ENCODE peak calls at places on chromosomes 11 and 22, in six cellular contexts. One of them, this sample, is unnamed.

GRCh38 chr11:68942751-68943271 is 38.0 kb downstream of the MRGPRD start:
- DNase-seq in H1: no peak
- DNase-seq in HepG2: no peak
- DNase-seq in K562: no peak
- DNase-seq in HCT116: no peak
- DNase-seq in SK-N-SH: no peak
- DNase-seq in this sample: no peak

GRCh38 chr11:46330887-46331652 is 16.2 kb upstream of the DGKZ start:
- DNase-seq in H1: no peak
- DNase-seq in HepG2: no peak
- DNase-seq in K562: no peak
- DNase-seq in HCT116: no peak
- DNase-seq in SK-N-SH: no peak
- DNase-seq in this sample: no peak

GRCh38 chr11:115980336-115980735 is 476.1 kb upstream of the CADM1 start:
- DNase-seq in H1: no peak
- DNase-seq in HepG2: no peak
- DNase-seq in K562: no peak
- DNase-seq in HCT116: no peak
- DNase-seq in SK-N-SH: no peak
- DNase-seq in this sample: no peak

GRCh38 chr11:59259047-59259446 is 46.3 kb upstream of the MPEG1 start:
- DNase-seq in H1: no peak
- DNase-seq in HepG2: no peak
- DNase-seq in K562: no peak
- DNase-seq in HCT116: no peak
- DNase-seq in SK-N-SH: no peak
- DNase-seq in this sample: no peak

GRCh38 chr11:64444838-64445441 is 86.0 kb downstream of the RPS6KA4 start:
- DNase-seq in H1: no peak
- DNase-seq in HepG2: no peak
- DNase-seq in K562: peak
- DNase-seq in HCT116: peak
- DNase-seq in SK-N-SH: peak
- DNase-seq in this sample: no peak

GRCh38 chr22:49925525-49926128 is 7.2 kb downstream of the CRELD2 start:
- DNase-seq in H1: no peak
- DNase-seq in HepG2: no peak
- DNase-seq in K562: no peak
- DNase-seq in HCT116: no peak
- DNase-seq in SK-N-SH: no peak
- DNase-seq in this sample: no peak

GRCh38 chr22:23117275-23117674 is 24.5 kb downstream of the RSPH14 start:
- DNase-seq in H1: no peak
- DNase-seq in HepG2: no peak
- DNase-seq in K562: no peak
- DNase-seq in HCT116: no peak
- DNase-seq in SK-N-SH: no peak
- DNase-seq in this sample: no peak

GRCh38 chr22:19646383-19646782 is 67.9 kb upstream of the SEPTIN5 start:
- DNase-seq in H1: no peak
- DNase-seq in HepG2: no peak
- DNase-seq in K562: no peak
- DNase-seq in HCT116: no peak
- DNase-seq in SK-N-SH: no peak
- DNase-seq in this sample: no peak

GRCh38 chr11:41377709-41378394 is 81.6 kb downstream of the LRRC4C start:
- DNase-seq in H1: no peak
- DNase-seq in HepG2: no peak
- DNase-seq in K562: no peak
- DNase-seq in HCT116: no peak
- DNase-seq in SK-N-SH: no peak
- DNase-seq in this sample: no peak

GRCh38 chr22:39292561-39293074 is 26.8 kb downstream of the RPL3 start:
- DNase-seq in H1: no peak
- DNase-seq in HepG2: peak
- DNase-seq in K562: peak
- DNase-seq in HCT116: peak
- DNase-seq in SK-N-SH: no peak
- DNase-seq in this sample: no peak

DNA sequence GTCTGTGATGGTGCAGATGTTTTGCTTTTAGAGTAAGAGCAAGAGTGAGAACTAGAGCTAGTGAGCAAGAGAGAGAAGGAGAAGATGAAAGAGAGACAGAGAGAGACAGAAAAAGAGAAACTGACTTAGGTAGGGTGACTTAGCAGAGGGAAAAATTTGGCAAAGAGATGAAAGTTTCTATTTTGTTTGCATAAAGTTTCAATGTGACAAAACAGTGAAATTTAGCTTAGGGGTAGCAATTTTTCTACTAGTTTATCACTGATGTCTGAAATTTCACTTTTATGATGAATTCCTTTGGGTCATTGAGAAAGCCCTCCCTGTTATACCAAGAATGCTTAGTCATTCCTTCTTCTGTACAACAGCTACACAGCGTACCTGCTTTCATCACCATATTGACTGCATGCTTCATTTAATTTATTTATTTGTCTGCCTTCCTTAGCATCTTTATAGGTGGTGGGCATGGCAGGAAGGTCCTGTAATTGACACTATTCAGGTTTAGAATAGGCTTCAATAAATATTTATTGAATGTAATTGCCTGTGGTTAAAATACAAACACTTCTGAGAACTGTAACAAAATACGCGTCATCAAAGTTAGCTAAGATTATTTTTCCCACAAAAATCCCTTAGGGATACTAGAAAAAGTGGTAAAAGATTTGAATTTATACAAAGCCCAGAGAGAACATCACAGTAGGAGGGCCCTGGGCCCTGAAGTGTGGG is 19.9 kb upstream of the CTSC start:
- DNase-seq in H1: no peak
- DNase-seq in HepG2: no peak
- DNase-seq in K562: peak
- DNase-seq in HCT116: no peak
- DNase-seq in SK-N-SH: no peak
- DNase-seq in this sample: no peak
- TF ChIP-seq YY1 in H1: no peak
- TF ChIP-seq YY1 in HepG2: no peak
- TF ChIP-seq YY1 in K562: no peak
- TF ChIP-seq YY1 in HCT116: no peak
- TF ChIP-seq YY1 in SK-N-SH: no peak
- TF ChIP-seq YY1 in this sample: no peak

GRCh38 chr22:48318173-48318572 is 1509.5 kb downstream of the BRD1 start:
- DNase-seq in H1: no peak
- DNase-seq in HepG2: no peak
- DNase-seq in K562: no peak
- DNase-seq in HCT116: no peak
- DNase-seq in SK-N-SH: no peak
- DNase-seq in this sample: no peak

GRCh38 chr22:48320671-48321515 is 1506.8 kb downstream of the BRD1 start:
- DNase-seq in H1: no peak
- DNase-seq in HepG2: no peak
- DNase-seq in K562: no peak
- DNase-seq in HCT116: no peak
- DNase-seq in SK-N-SH: no peak
- DNase-seq in this sample: no peak

GRCh38 chr22:48318575-48319320 is 1508.9 kb downstream of the BRD1 start:
- DNase-seq in H1: no peak
- DNase-seq in HepG2: no peak
- DNase-seq in K562: no peak
- DNase-seq in HCT116: no peak
- DNase-seq in SK-N-SH: no peak
- DNase-seq in this sample: no peak

GRCh38 chr22:48320048-48320655 is 1507.5 kb downstream of the BRD1 start:
- DNase-seq in H1: no peak
- DNase-seq in HepG2: no peak
- DNase-seq in K562: no peak
- DNase-seq in HCT116: no peak
- DNase-seq in SK-N-SH: no peak
- DNase-seq in this sample: no peak

GRCh38 chr22:48319321-48320047 is 1508.2 kb downstream of the BRD1 start:
- DNase-seq in H1: no peak
- DNase-seq in HepG2: no peak
- DNase-seq in K562: no peak
- DNase-seq in HCT116: no peak
- DNase-seq in SK-N-SH: no peak
- DNase-seq in this sample: no peak
- TF ChIP-seq YY1 in H1: no peak
- TF ChIP-seq YY1 in HepG2: no peak
- TF ChIP-seq YY1 in K562: no peak
- TF ChIP-seq YY1 in HCT116: no peak
- TF ChIP-seq YY1 in SK-N-SH: no peak
- TF ChIP-seq YY1 in this sample: no peak

DNA sequence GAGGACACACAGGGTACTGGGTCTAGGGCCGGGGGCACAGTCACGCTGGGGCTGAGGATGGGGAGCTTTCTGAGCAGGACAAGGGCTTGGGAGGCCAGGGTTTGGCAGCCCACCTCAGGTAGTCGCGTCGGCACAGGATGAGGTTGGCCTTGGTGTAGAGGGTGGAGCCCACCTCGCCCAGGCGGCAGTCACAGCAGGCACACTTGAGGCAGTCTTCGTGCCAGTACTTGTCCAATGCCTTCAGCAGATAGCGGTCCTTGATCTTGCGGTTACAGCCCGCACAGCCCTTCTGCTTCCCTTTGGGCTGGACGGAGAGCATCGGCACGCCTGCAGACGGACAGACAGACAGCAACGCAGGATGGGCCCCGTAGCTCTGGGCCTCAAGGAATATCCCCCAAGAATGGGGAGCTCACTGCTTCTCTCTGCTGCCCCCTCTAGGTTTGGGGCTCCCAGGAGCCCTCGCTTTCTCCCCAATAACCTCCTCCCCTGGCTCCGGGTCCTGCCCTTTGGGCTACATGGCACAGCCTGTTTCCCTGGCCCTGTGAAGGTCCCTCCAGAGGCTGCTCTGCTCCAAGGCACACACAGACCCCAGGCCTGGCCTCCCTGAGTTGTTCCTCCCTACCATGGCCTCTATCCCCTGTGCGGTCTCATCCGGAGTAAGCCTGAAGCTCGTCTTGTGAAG is 33.4 kb downstream of the LMO1 start:
- DNase-seq in H1: no peak
- DNase-seq in HepG2: no peak
- DNase-seq in K562: peak
- DNase-seq in HCT116: no peak
- DNase-seq in SK-N-SH: no peak
- DNase-seq in this sample: no peak
- TF ChIP-seq YY1 in H1: no peak
- TF ChIP-seq YY1 in HepG2: no peak
- TF ChIP-seq YY1 in K562: no peak
- TF ChIP-seq YY1 in HCT116: no peak
- TF ChIP-seq YY1 in SK-N-SH: no peak
- TF ChIP-seq YY1 in this sample: no peak

GRCh38 chr11:133992121-133992520 is 35.4 kb upstream of the IGSF9B start:
- DNase-seq in H1: no peak
- DNase-seq in HepG2: no peak
- DNase-seq in K562: no peak
- DNase-seq in HCT116: no peak
- DNase-seq in SK-N-SH: no peak
- DNase-seq in this sample: no peak
- TF ChIP-seq YY1 in H1: no peak
- TF ChIP-seq YY1 in HepG2: no peak
- TF ChIP-seq YY1 in K562: no peak
- TF ChIP-seq YY1 in HCT116: no peak
- TF ChIP-seq YY1 in SK-N-SH: no peak
- TF ChIP-seq YY1 in this sample: no peak

GRCh38 chr11:7577226-7577882 is 63.6 kb downstream of the PPFIBP2 start:
- DNase-seq in H1: no peak
- DNase-seq in HepG2: no peak
- DNase-seq in K562: no peak
- DNase-seq in HCT116: no peak
- DNase-seq in SK-N-SH: peak
- DNase-seq in this sample: no peak

GRCh38 chr11:7577883-7578242 is 64.1 kb downstream of the PPFIBP2 start:
- DNase-seq in H1: no peak
- DNase-seq in HepG2: no peak
- DNase-seq in K562: peak
- DNase-seq in HCT116: no peak
- DNase-seq in SK-N-SH: peak
- DNase-seq in this sample: no peak

GRCh38 chr11:7576671-7577225 is 62.9 kb downstream of the PPFIBP2 start:
- DNase-seq in H1: no peak
- DNase-seq in HepG2: no peak
- DNase-seq in K562: no peak
- DNase-seq in HCT116: no peak
- DNase-seq in SK-N-SH: peak
- DNase-seq in this sample: no peak

GRCh38 chr11:7578276-7578955 is 64.6 kb downstream of the PPFIBP2 start:
- DNase-seq in H1: no peak
- DNase-seq in HepG2: no peak
- DNase-seq in K562: no peak
- DNase-seq in HCT116: no peak
- DNase-seq in SK-N-SH: peak
- DNase-seq in this sample: no peak

GRCh38 chr11:7579226-7579825 is 65.5 kb downstream of the PPFIBP2 start:
- DNase-seq in H1: no peak
- DNase-seq in HepG2: no peak
- DNase-seq in K562: no peak
- DNase-seq in HCT116: no peak
- DNase-seq in SK-N-SH: no peak
- DNase-seq in this sample: no peak
- TF ChIP-seq YY1 in H1: no peak
- TF ChIP-seq YY1 in HepG2: no peak
- TF ChIP-seq YY1 in K562: no peak
- TF ChIP-seq YY1 in HCT116: no peak
- TF ChIP-seq YY1 in SK-N-SH: no peak
- TF ChIP-seq YY1 in this sample: no peak

DNA sequence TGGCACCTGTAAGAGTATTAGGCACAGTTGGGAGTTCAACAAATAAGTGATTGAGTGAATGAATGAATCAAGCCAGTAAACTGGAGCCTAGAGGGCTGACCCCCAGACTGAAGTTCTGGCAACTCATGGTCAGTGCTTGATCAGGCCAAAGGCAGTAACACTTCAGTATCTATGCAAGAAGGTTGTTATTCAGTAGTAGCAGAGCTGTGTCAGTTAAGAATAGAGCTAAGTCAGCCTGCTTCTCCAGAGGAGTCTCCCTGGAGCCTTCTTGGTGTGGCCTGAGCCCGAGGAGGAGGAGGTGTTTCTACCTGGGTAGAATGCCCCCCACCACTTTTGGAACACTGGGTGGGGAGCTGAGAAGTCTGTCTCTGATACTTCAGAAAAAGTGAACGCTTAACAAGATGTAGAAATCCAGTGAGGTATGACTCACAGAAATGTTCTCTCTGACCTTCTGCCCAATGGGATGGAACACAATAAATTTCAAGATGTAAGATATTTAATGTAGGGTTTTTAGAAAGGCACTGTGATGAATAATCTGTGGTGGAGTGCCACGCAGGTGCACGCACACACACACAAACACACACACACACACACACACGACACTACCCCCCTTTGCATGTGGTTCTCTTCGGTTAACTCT is 219.9 kb downstream of the HIPK3 start:
- DNase-seq in H1: no peak
- DNase-seq in HepG2: no peak
- DNase-seq in K562: no peak
- DNase-seq in HCT116: no peak
- DNase-seq in SK-N-SH: no peak
- DNase-seq in this sample: no peak
- TF ChIP-seq YY1 in H1: no peak
- TF ChIP-seq YY1 in HepG2: no peak
- TF ChIP-seq YY1 in K562: no peak
- TF ChIP-seq YY1 in HCT116: no peak
- TF ChIP-seq YY1 in SK-N-SH: no peak
- TF ChIP-seq YY1 in this sample: no peak

This sample was measured in NT2/D1.